ENCODE peak calls at places on chromosomes 12 and 14, in eight cellular contexts. S is H9; Q is T-helper 9 cell; Y is ACHN; H is CD8-positive, alpha-beta T cell; N is kidney glomerular epithelial cell; V is stimulated activated effector memory CD8-positive, alpha-beta T cell treated with anti-CD3 and anti-CD28 coated beads, Interleukin-12 subunit alpha, Interleukin-12 subunit beta, amount 100 ng/mL, for 72 hours; F is GM13977. J is an unnamed sample.
A peak's percentile ranks its signal among the peaks of the same experiment; 100 is the strongest.

GRCh38 chr12:111780615-111781014 is 13.9 kb downstream of the ALDH2 start:
- DNase-seq in S (no peak), Q (no peak), Y (no peak), H (no peak), N (no peak), V (no peak), F (no peak), J (no peak)

GRCh38 chr12:70660620-70661219 is 23.5 kb upstream of the PTPRB start:
- DNase-seq in S (no peak), Q (no peak), Y (peak; percentile 30), H (no peak), N (peak; percentile 9), V (no peak), F (peak; percentile 13), J (no peak)

GRCh38 chr12:39798429-39798828 is 178.8 kb upstream of the ABCD2 start:
- DNase-seq in S (no peak), Q (no peak), Y (no peak), H (no peak), N (no peak), V (no peak), F (no peak), J (no peak)

GRCh38 chr14:26128931-26129674 is 468.7 kb downstream of the NOVA1 start:
- DNase-seq in S (no peak), Q (no peak), Y (no peak), H (no peak), N (no peak), V (no peak), F (no peak), J (no peak)

GRCh38 chr12:23704992-23705943 is 244.2 kb downstream of the SOX5 start:
- DNase-seq in S (peak; percentile 29), Q (no peak), Y (no peak), H (no peak), N (no peak), V (no peak), F (no peak), J (no peak)

GRCh38 chr14:23568600-23569310 is 1.2 kb upstream of the AP1G2 start:
- DNase-seq in S (peak; percentile 66), Q (no peak), Y (peak; percentile 55), H (no peak), N (peak; percentile 16), V (no peak), F (no peak), J (no peak)

GRCh38 chr12:62847709-62848108 is 87.2 kb downstream of the PPM1H start:
- DNase-seq in S (no peak), Q (no peak), Y (no peak), H (no peak), N (peak; percentile 83), V (no peak), F (no peak), J (no peak)

GRCh38 chr12:121085842-121086353 is 46.8 kb upstream of the P2RX7 start:
- DNase-seq in S (no peak), Q (no peak), Y (no peak), H (no peak), N (no peak), V (no peak), F (no peak), J (no peak)

GRCh38 chr12:107519906-107520859 is 165.4 kb upstream of the PWP1 start:
- DNase-seq in S (no peak), Q (no peak), Y (no peak), H (no peak), N (no peak), V (no peak), F (no peak), J (no peak)

GRCh38 chr14:105493921-105494605 is 3.0 kb downstream of the TEDC1 start:
- DNase-seq in S (peak; percentile 20), Q (no peak), Y (no peak), H (no peak), N (no peak), V (peak; percentile 48), F (no peak), J (no peak)

GRCh38 chr12:124914392-124915248 is at the start of gene UBC:
- DNase-seq in S (peak; percentile 89), Q (peak; percentile 88), Y (peak; percentile 94), H (peak; percentile 92), N (no peak), V (peak; percentile 97), F (peak; percentile 84), J (no peak)

GRCh38 chr12:85955127-85955526 is 81.0 kb downstream of the NTS start:
- DNase-seq in S (no peak), Q (no peak), Y (peak; percentile 50), H (no peak), N (peak; percentile 20), V (no peak), F (no peak), J (no peak)

GRCh38 chr12:71567562-71567961 is 96.1 kb downstream of the ZFC3H1 start:
- DNase-seq in S (no peak), Q (no peak), Y (no peak), H (no peak), N (no peak), V (no peak), F (no peak), J (no peak)

GRCh38 chr12:112839386-112839972 is 47.9 kb downstream of the RPH3A start:
- DNase-seq in S (no peak), Q (no peak), Y (peak; percentile 100), H (no peak), N (peak; percentile 98), V (no peak), F (no peak), J (no peak)

GRCh38 chr14:77599894-77600293 is 16.5 kb downstream of the SPTLC2 start:
- DNase-seq in S (no peak), Q (no peak), Y (peak; percentile 28), H (no peak), N (peak; percentile 68), V (no peak), F (no peak), J (no peak)

GRCh38 chr12:83700858-83701257 is 1014.2 kb downstream of the TMTC2 start:
- DNase-seq in S (no peak), Q (no peak), Y (no peak), H (no peak), N (no peak), V (no peak), F (no peak), J (no peak)

GRCh38 chr14:33477752-33478151 is 473.1 kb downstream of the EGLN3 start:
- DNase-seq in S (no peak), Q (no peak), Y (no peak), H (no peak), N (no peak), V (no peak), F (no peak), J (no peak)

GRCh38 chr14:102917469-102918211 is 4.8 kb upstream of the AMN start:
- DNase-seq in S (peak; percentile 76), Q (peak; percentile 46), Y (peak; percentile 29), H (peak; percentile 69), N (no peak), V (peak; percentile 84), F (peak; percentile 86), J (no peak)

GRCh38 chr12:68568878-68569569 is 41.7 kb upstream of the RAP1B start:
- DNase-seq in S (no peak), Q (no peak), Y (no peak), H (no peak), N (no peak), V (no peak), F (no peak), J (no peak)

GRCh38 chr12:124032265-124032886 is 59.4 kb downstream of the ZNF664 start:
- DNase-seq in S (peak; percentile 51), Q (no peak), Y (peak; percentile 59), H (no peak), N (peak; percentile 70), V (no peak), F (peak; percentile 70), J (peak; percentile 7)

GRCh38 chr14:58873228-58873953 is 235.6 kb downstream of the DACT1 start:
- DNase-seq in S (no peak), Q (no peak), Y (no peak), H (no peak), N (no peak), V (no peak), F (no peak), J (no peak)

GRCh38 chr12:42338280-42338679 is 12.3 kb downstream of the PPHLN1 start:
- DNase-seq in S (no peak), Q (no peak), Y (no peak), H (no peak), N (no peak), V (no peak), F (no peak), J (no peak)

GRCh38 chr12:50110127-50110761 is 1.8 kb upstream of the COX14 start:
- DNase-seq in S (no peak), Q (no peak), Y (no peak), H (no peak), N (no peak), V (no peak), F (peak; percentile 52), J (no peak)

GRCh38 chr14:68762944-68763831 is 29.7 kb downstream of the ZFP36L1 start:
- DNase-seq in S (peak; percentile 75), Q (no peak), Y (no peak), H (no peak), N (peak; percentile 79), V (no peak), F (no peak), J (peak; percentile 77)

GRCh38 chr14:54446201-54446693 is 5.1 kb upstream of the CNIH1 start:
- DNase-seq in S (no peak), Q (no peak), Y (no peak), H (no peak), N (no peak), V (no peak), F (no peak), J (peak; percentile 36)

GRCh38 chr12:121632069-121632970 is 6.0 kb downstream of the ORAI1 start:
- DNase-seq in S (no peak), Q (no peak), Y (no peak), H (no peak), N (no peak), V (no peak), F (no peak), J (no peak)

GRCh38 chr14:89466939-89467338 is 49.9 kb upstream of the FOXN3 start:
- DNase-seq in S (no peak), Q (no peak), Y (no peak), H (no peak), N (no peak), V (peak; percentile 57), F (no peak), J (no peak)

GRCh38 chr14:89015016-89015415 is 190.6 kb downstream of the TTC8 start:
- DNase-seq in S (no peak), Q (no peak), Y (no peak), H (no peak), N (no peak), V (no peak), F (no peak), J (peak; percentile 8)

GRCh38 chr14:90871605-90872233 is 55.5 kb upstream of the TTC7B start:
- DNase-seq in S (no peak), Q (no peak), Y (peak; percentile 55), H (no peak), N (no peak), V (no peak), F (no peak), J (peak; percentile 58)

GRCh38 chr14:73168691-73169090 is 32.4 kb downstream of the PSEN1 start:
- DNase-seq in S (no peak), Q (no peak), Y (no peak), H (no peak), N (no peak), V (no peak), F (no peak), J (no peak)

GRCh38 chr14:51396222-51396815 is 156.3 kb downstream of the TMX1 start:
- DNase-seq in S (no peak), Q (no peak), Y (peak; percentile 90), H (no peak), N (peak; percentile 91), V (no peak), F (no peak), J (peak; percentile 96)

GRCh38 chr12:10235761-10236631 is 23.3 kb downstream of the GABARAPL1 start:
- DNase-seq in S (no peak), Q (peak; percentile 24), Y (peak; percentile 64), H (peak; percentile 55), N (peak; percentile 42), V (no peak), F (peak; percentile 59), J (no peak)

GRCh38 chr12:51591020-51591901 is at the start of gene SCN8A:
- DNase-seq in S (peak; percentile 90), Q (peak; percentile 21), Y (peak; percentile 62), H (peak; percentile 55), N (peak; percentile 5), V (peak; percentile 71), F (peak; percentile 61), J (no peak)

J was measured in DMS 273 treated with DMSO at 0.1 percent for 48 hours.